ENCODE peak calls at places on chromosomes 13 and 19, in six cellular contexts. One of them, this sample, is unnamed.

GRCh38 chr19:42113641-42114348 is 18.5 kb downstream of the POU2F2 start:
- DNase-seq in A549: peak
- DNase-seq in HepG2: peak
- DNase-seq in GM12878: peak
- DNase-seq in K562: no peak
- DNase-seq in NB4: peak
- DNase-seq in this sample: peak

GRCh38 chr13:84479656-84480055 is 597.4 kb upstream of the SLITRK1 start:
- DNase-seq in A549: no peak
- DNase-seq in HepG2: no peak
- DNase-seq in GM12878: no peak
- DNase-seq in K562: no peak
- DNase-seq in NB4: no peak
- DNase-seq in this sample: no peak

GRCh38 chr19:54551950-54552912 is 21.4 kb upstream of the LILRA2 start:
- DNase-seq in A549: no peak
- DNase-seq in HepG2: no peak
- DNase-seq in GM12878: peak
- DNase-seq in K562: no peak
- DNase-seq in NB4: peak
- DNase-seq in this sample: no peak

GRCh38 chr19:6213696-6214585 is 65.8 kb downstream of the MLLT1 start:
- DNase-seq in A549: no peak
- DNase-seq in HepG2: no peak
- DNase-seq in GM12878: no peak
- DNase-seq in K562: no peak
- DNase-seq in NB4: no peak
- DNase-seq in this sample: no peak

GRCh38 chr13:110363009-110363408 is 55.9 kb downstream of the COL4A2 start:
- DNase-seq in A549: no peak
- DNase-seq in HepG2: no peak
- DNase-seq in GM12878: no peak
- DNase-seq in K562: no peak
- DNase-seq in NB4: no peak
- DNase-seq in this sample: no peak

GRCh38 chr19:55212447-55212846 is 3.1 kb upstream of the PTPRH start:
- DNase-seq in A549: peak
- DNase-seq in HepG2: peak
- DNase-seq in GM12878: peak
- DNase-seq in K562: peak
- DNase-seq in NB4: peak
- DNase-seq in this sample: peak

GRCh38 chr13:44303681-44304432 is 69.8 kb upstream of the SERP2 start:
- DNase-seq in A549: no peak
- DNase-seq in HepG2: no peak
- DNase-seq in GM12878: no peak
- DNase-seq in K562: no peak
- DNase-seq in NB4: no peak
- DNase-seq in this sample: no peak

GRCh38 chr13:73929287-73929932 is 204.8 kb downstream of the KLF12 start:
- DNase-seq in A549: no peak
- DNase-seq in HepG2: no peak
- DNase-seq in GM12878: no peak
- DNase-seq in K562: no peak
- DNase-seq in NB4: no peak
- DNase-seq in this sample: no peak

GRCh38 chr19:56217039-56217949 is 15.2 kb downstream of the ZSCAN5C start:
- DNase-seq in A549: no peak
- DNase-seq in HepG2: no peak
- DNase-seq in GM12878: no peak
- DNase-seq in K562: no peak
- DNase-seq in NB4: no peak
- DNase-seq in this sample: peak

GRCh38 chr13:98541211-98541610 is 35.7 kb downstream of the STK24 start:
- DNase-seq in A549: no peak
- DNase-seq in HepG2: no peak
- DNase-seq in GM12878: no peak
- DNase-seq in K562: no peak
- DNase-seq in NB4: no peak
- DNase-seq in this sample: peak

GRCh38 chr13:98544105-98544710 is 32.7 kb downstream of the STK24 start:
- DNase-seq in A549: no peak
- DNase-seq in HepG2: no peak
- DNase-seq in GM12878: no peak
- DNase-seq in K562: no peak
- DNase-seq in NB4: no peak
- DNase-seq in this sample: no peak

GRCh38 chr13:98542568-98543379 is 34.1 kb downstream of the STK24 start:
- DNase-seq in A549: no peak
- DNase-seq in HepG2: no peak
- DNase-seq in GM12878: no peak
- DNase-seq in K562: no peak
- DNase-seq in NB4: peak
- DNase-seq in this sample: no peak

GRCh38 chr13:98541701-98542203 is 35.2 kb downstream of the STK24 start:
- DNase-seq in A549: no peak
- DNase-seq in HepG2: no peak
- DNase-seq in GM12878: no peak
- DNase-seq in K562: no peak
- DNase-seq in NB4: no peak
- DNase-seq in this sample: peak

GRCh38 chr13:98543380-98544104 is 33.4 kb downstream of the STK24 start:
- DNase-seq in A549: no peak
- DNase-seq in HepG2: no peak
- DNase-seq in GM12878: no peak
- DNase-seq in K562: no peak
- DNase-seq in NB4: no peak
- DNase-seq in this sample: no peak
- TF ChIP-seq MYC in A549: no peak
- TF ChIP-seq MYC in HepG2: no peak
- TF ChIP-seq MYC in GM12878: no peak
- TF ChIP-seq MYC in K562: no peak
- TF ChIP-seq MYC in NB4: no peak
- TF ChIP-seq MYC in this sample: no peak

GRCh38 chr19:1388637-1389026 is 4.9 kb downstream of the NDUFS7 start:
- DNase-seq in A549: no peak
- DNase-seq in HepG2: no peak
- DNase-seq in GM12878: no peak
- DNase-seq in K562: no peak
- DNase-seq in NB4: no peak
- DNase-seq in this sample: no peak

GRCh38 chr19:1387684-1388636 is 4.3 kb downstream of the NDUFS7 start:
- DNase-seq in A549: no peak
- DNase-seq in HepG2: no peak
- DNase-seq in GM12878: no peak
- DNase-seq in K562: no peak
- DNase-seq in NB4: no peak
- DNase-seq in this sample: no peak

GRCh38 chr19:1386945-1387683 is 3.4 kb downstream of the NDUFS7 start:
- DNase-seq in A549: no peak
- DNase-seq in HepG2: no peak
- DNase-seq in GM12878: no peak
- DNase-seq in K562: no peak
- DNase-seq in NB4: no peak
- DNase-seq in this sample: no peak

GRCh38 chr19:1390594-1391423 is 7.1 kb downstream of the NDUFS7 start:
- DNase-seq in A549: no peak
- DNase-seq in HepG2: no peak
- DNase-seq in GM12878: no peak
- DNase-seq in K562: no peak
- DNase-seq in NB4: no peak
- DNase-seq in this sample: no peak

GRCh38 chr19:1389033-1389940 is 5.6 kb downstream of the NDUFS7 start:
- DNase-seq in A549: no peak
- DNase-seq in HepG2: no peak
- DNase-seq in GM12878: no peak
- DNase-seq in K562: no peak
- DNase-seq in NB4: no peak
- DNase-seq in this sample: no peak
- TF ChIP-seq MYC in A549: no peak
- TF ChIP-seq MYC in HepG2: no peak
- TF ChIP-seq MYC in GM12878: no peak
- TF ChIP-seq MYC in K562: no peak
- TF ChIP-seq MYC in NB4: no peak
- TF ChIP-seq MYC in this sample: no peak

GRCh38 chr19:31387662-31388175 is 38.5 kb upstream of the TSHZ3 start:
- DNase-seq in A549: no peak
- DNase-seq in HepG2: no peak
- DNase-seq in GM12878: no peak
- DNase-seq in K562: no peak
- DNase-seq in NB4: peak
- DNase-seq in this sample: no peak
- TF ChIP-seq MYC in A549: no peak
- TF ChIP-seq MYC in HepG2: no peak
- TF ChIP-seq MYC in GM12878: no peak
- TF ChIP-seq MYC in K562: no peak
- TF ChIP-seq MYC in NB4: no peak
- TF ChIP-seq MYC in this sample: no peak

GRCh38 chr13:109301276-109301675 is 485.1 kb downstream of the IRS2 start:
- DNase-seq in A549: no peak
- DNase-seq in HepG2: no peak
- DNase-seq in GM12878: no peak
- DNase-seq in K562: no peak
- DNase-seq in NB4: no peak
- DNase-seq in this sample: no peak

GRCh38 chr13:109301711-109302110 is 484.7 kb downstream of the IRS2 start:
- DNase-seq in A549: no peak
- DNase-seq in HepG2: no peak
- DNase-seq in GM12878: no peak
- DNase-seq in K562: no peak
- DNase-seq in NB4: no peak
- DNase-seq in this sample: no peak

GRCh38 chr13:109293166-109293565 is 493.2 kb downstream of the IRS2 start:
- DNase-seq in A549: no peak
- DNase-seq in HepG2: no peak
- DNase-seq in GM12878: no peak
- DNase-seq in K562: no peak
- DNase-seq in NB4: no peak
- DNase-seq in this sample: no peak

GRCh38 chr13:109297628-109298027 is 488.8 kb downstream of the IRS2 start:
- DNase-seq in A549: no peak
- DNase-seq in HepG2: no peak
- DNase-seq in GM12878: no peak
- DNase-seq in K562: no peak
- DNase-seq in NB4: no peak
- DNase-seq in this sample: no peak
- TF ChIP-seq MYC in A549: no peak
- TF ChIP-seq MYC in HepG2: no peak
- TF ChIP-seq MYC in GM12878: no peak
- TF ChIP-seq MYC in K562: no peak
- TF ChIP-seq MYC in NB4: no peak
- TF ChIP-seq MYC in this sample: no peak

DNA sequence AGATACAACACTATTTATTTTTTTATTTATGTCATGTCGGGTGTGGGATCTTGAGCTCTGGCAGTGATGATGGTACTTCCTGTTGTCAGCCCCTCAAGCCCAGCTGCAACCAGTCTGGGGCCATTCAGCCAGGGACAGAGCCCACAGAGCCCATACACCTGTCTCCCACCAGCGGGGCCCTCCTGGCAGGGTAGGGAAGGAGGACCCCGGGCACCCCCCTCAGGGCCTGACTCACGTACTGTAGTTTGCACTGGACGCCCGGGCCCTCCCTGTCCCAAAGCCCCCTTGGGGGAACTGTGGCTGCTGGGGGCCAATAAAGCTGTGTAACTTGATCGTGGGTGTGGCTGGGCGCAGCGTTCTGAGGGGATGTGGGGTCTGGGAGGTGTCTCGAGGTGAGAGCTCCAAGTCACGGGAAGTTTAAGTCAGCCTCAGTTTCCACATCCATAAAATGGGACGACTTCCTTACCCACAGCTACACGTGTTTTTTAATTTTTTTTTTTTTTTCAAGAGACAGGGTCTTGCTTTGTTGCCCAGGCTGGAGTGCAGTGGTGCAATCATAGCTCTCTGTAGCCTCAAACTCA is 9.5 kb downstream of the ATG4D start:
- DNase-seq in A549: no peak
- DNase-seq in HepG2: no peak
- DNase-seq in GM12878: no peak
- DNase-seq in K562: no peak
- DNase-seq in NB4: peak
- DNase-seq in this sample: no peak
- TF ChIP-seq MYC in A549: no peak
- TF ChIP-seq MYC in HepG2: no peak
- TF ChIP-seq MYC in GM12878: no peak
- TF ChIP-seq MYC in K562: no peak
- TF ChIP-seq MYC in NB4: no peak
- TF ChIP-seq MYC in this sample: no peak

GRCh38 chr13:39462456-39462855 is 140.5 kb downstream of the LHFPL6 start:
- DNase-seq in A549: no peak
- DNase-seq in HepG2: no peak
- DNase-seq in GM12878: no peak
- DNase-seq in K562: no peak
- DNase-seq in NB4: no peak
- DNase-seq in this sample: peak
- TF ChIP-seq MYC in A549: no peak
- TF ChIP-seq MYC in HepG2: no peak
- TF ChIP-seq MYC in GM12878: no peak
- TF ChIP-seq MYC in K562: no peak
- TF ChIP-seq MYC in NB4: no peak
- TF ChIP-seq MYC in this sample: no peak

GRCh38 chr19:45474941-45475516 is 7.2 kb downstream of the FOSB start:
- DNase-seq in A549: no peak
- DNase-seq in HepG2: no peak
- DNase-seq in GM12878: no peak
- DNase-seq in K562: no peak
- DNase-seq in NB4: no peak
- DNase-seq in this sample: no peak
- TF ChIP-seq MYC in A549: no peak
- TF ChIP-seq MYC in HepG2: no peak
- TF ChIP-seq MYC in GM12878: no peak
- TF ChIP-seq MYC in K562: no peak
- TF ChIP-seq MYC in NB4: no peak
- TF ChIP-seq MYC in this sample: no peak

GRCh38 chr13:35804901-35805300 is 326.3 kb downstream of the DCLK1 start:
- DNase-seq in A549: no peak
- DNase-seq in HepG2: no peak
- DNase-seq in GM12878: no peak
- DNase-seq in K562: no peak
- DNase-seq in NB4: no peak
- DNase-seq in this sample: no peak
- TF ChIP-seq MYC in A549: no peak
- TF ChIP-seq MYC in HepG2: no peak
- TF ChIP-seq MYC in GM12878: no peak
- TF ChIP-seq MYC in K562: no peak
- TF ChIP-seq MYC in NB4: no peak
- TF ChIP-seq MYC in this sample: no peak